ENCODE peak calls at places on chromosome X, in six cellular contexts. K, T, F, S, C and A are unnamed samples.

GRCh38 chrX:68870357-68870756 is 41.5 kb downstream of the EFNB1 start:
- DNase-seq in K (no peak), T (no peak), F (no peak), S (no peak), C (no peak), A (no peak)

GRCh38 chrX:16643160-16643559 is 6.8 kb upstream of the S100G start:
- DNase-seq in K (no peak), T (no peak), F (peak; percentile 75), S (no peak), C (no peak), A (no peak)

GRCh38 chrX:69077895-69078455 is 87.3 kb downstream of the PJA1 start:
- DNase-seq in K (no peak), T (no peak), F (peak; percentile 12), S (no peak), C (no peak), A (no peak)

GRCh38 chrX:2650865-2651264 is 40.2 kb upstream of the CD99 start:
- DNase-seq in K (no peak), T (no peak), F (peak; percentile 42), S (no peak), C (no peak), A (no peak)

GRCh38 chrX:17590892-17591740 is 146.2 kb upstream of the SCML1 start:
- DNase-seq in K (peak; percentile 57), T (peak; percentile 48), F (peak; percentile 80), S (peak; percentile 70), C (no peak), A (no peak)

GRCh38 chrX:53074987-53075386 is 7.2 kb upstream of the TSPYL2 start:
- DNase-seq in K (no peak), T (no peak), F (no peak), S (no peak), C (no peak), A (no peak)

GRCh38 chrX:41133551-41133950 is 48.3 kb downstream of the USP9X start:
- DNase-seq in K (no peak), T (no peak), F (no peak), S (no peak), C (no peak), A (no peak)

GRCh38 chrX:78548012-78548411 is 111.1 kb downstream of the RTL3 start:
- DNase-seq in K (no peak), T (no peak), F (peak; percentile 26), S (no peak), C (no peak), A (no peak)

GRCh38 chrX:19097553-19097952 is 24.7 kb downstream of the ADGRG2 start:
- DNase-seq in K (peak; percentile 11), T (no peak), F (no peak), S (no peak), C (no peak), A (no peak)

GRCh38 chrX:135572436-135572835 is 52.0 kb downstream of the INTS6L start:
- DNase-seq in K (no peak), T (no peak), F (peak; percentile 1), S (no peak), C (no peak), A (no peak)

GRCh38 chrX:129931411-129932136 is 25.6 kb downstream of the UTP14A start:
- DNase-seq in K (peak; percentile 84), T (peak; percentile 95), F (peak; percentile 84), S (peak; percentile 93), C (peak; percentile 2), A (peak; percentile 45)

GRCh38 chrX:130014356-130014755 is 31.9 kb downstream of the BCORL1 start:
- DNase-seq in K (no peak), T (no peak), F (no peak), S (no peak), C (no peak), A (no peak)

GRCh38 chrX:11944486-11944885 is 186.4 kb downstream of the MSL3 start:
- DNase-seq in K (peak; percentile 58), T (no peak), F (peak; percentile 64), S (no peak), C (no peak), A (no peak)

GRCh38 chrX:133726211-133726630 is 259.2 kb downstream of the GPC3 start:
- DNase-seq in K (no peak), T (no peak), F (peak; percentile 73), S (no peak), C (no peak), A (no peak)

GRCh38 chrX:17374619-17375360 is at the start of gene NHS:
- DNase-seq in K (peak; percentile 76), T (peak; percentile 52), F (peak; percentile 63), S (peak; percentile 63), C (no peak), A (no peak)

GRCh38 chrX:99480728-99481127 is 929.3 kb downstream of the PCDH19 start:
- DNase-seq in K (no peak), T (no peak), F (no peak), S (no peak), C (no peak), A (no peak)